ENCODE peak calls at places on chromosomes 12 and 14, in four cellular contexts. One of them, this sample, is unnamed.

GRCh38 chr12:42140901-42141300 is 3.8 kb downstream of the GXYLT1 start:
- DNase-seq in GM12891: no peak
- DNase-seq in stimulated activated CD4-positive, alpha-beta T cell treated with anti-CD3 and anti-CD28 coated beads, Interleukin-12 subunit alpha, Interleukin-12 subunit beta, amount 100 ng/mL, for 24 hours: no peak
- DNase-seq in activated CD4-positive, alpha-beta T cell treated with anti-CD3 and anti-CD28 coated beads, Interleukin-2, amount 10 ng/mL, durations not matched to agents 7 days and 5 days: no peak
- DNase-seq in this sample: no peak

GRCh38 chr12:24198070-24198469 is 248.6 kb upstream of the SOX5 start:
- DNase-seq in GM12891: no peak
- DNase-seq in stimulated activated CD4-positive, alpha-beta T cell treated with anti-CD3 and anti-CD28 coated beads, Interleukin-12 subunit alpha, Interleukin-12 subunit beta, amount 100 ng/mL, for 24 hours: no peak
- DNase-seq in activated CD4-positive, alpha-beta T cell treated with anti-CD3 and anti-CD28 coated beads, Interleukin-2, amount 10 ng/mL, durations not matched to agents 7 days and 5 days: no peak
- DNase-seq in this sample: no peak

GRCh38 chr12:106498056-106498455 is 84.7 kb upstream of the RFX4 start:
- DNase-seq in GM12891: no peak
- DNase-seq in stimulated activated CD4-positive, alpha-beta T cell treated with anti-CD3 and anti-CD28 coated beads, Interleukin-12 subunit alpha, Interleukin-12 subunit beta, amount 100 ng/mL, for 24 hours: no peak
- DNase-seq in activated CD4-positive, alpha-beta T cell treated with anti-CD3 and anti-CD28 coated beads, Interleukin-2, amount 10 ng/mL, durations not matched to agents 7 days and 5 days: no peak
- DNase-seq in this sample: no peak

GRCh38 chr14:22887260-22887989 is 4.4 kb downstream of the REM2 start:
- DNase-seq in stimulated activated CD4-positive, alpha-beta T cell treated with anti-CD3 and anti-CD28 coated beads, Interleukin-12 subunit alpha, Interleukin-12 subunit beta, amount 100 ng/mL, for 24 hours: no peak
- DNase-seq in GM12891: no peak
- DNase-seq in activated CD4-positive, alpha-beta T cell treated with anti-CD3 and anti-CD28 coated beads, Interleukin-2, amount 10 ng/mL, durations not matched to agents 7 days and 5 days: peak
- DNase-seq in this sample: peak

GRCh38 chr12:94707892-94708291 is 57.5 kb upstream of the TMCC3 start:
- DNase-seq in activated CD4-positive, alpha-beta T cell treated with anti-CD3 and anti-CD28 coated beads, Interleukin-2, amount 10 ng/mL, durations not matched to agents 7 days and 5 days: no peak
- DNase-seq in stimulated activated CD4-positive, alpha-beta T cell treated with anti-CD3 and anti-CD28 coated beads, Interleukin-12 subunit alpha, Interleukin-12 subunit beta, amount 100 ng/mL, for 24 hours: no peak
- DNase-seq in GM12891: no peak
- DNase-seq in this sample: no peak

GRCh38 chr12:95164656-95165055 is 52.6 kb downstream of the FGD6 start:
- DNase-seq in GM12891: no peak
- DNase-seq in activated CD4-positive, alpha-beta T cell treated with anti-CD3 and anti-CD28 coated beads, Interleukin-2, amount 10 ng/mL, durations not matched to agents 7 days and 5 days: no peak
- DNase-seq in stimulated activated CD4-positive, alpha-beta T cell treated with anti-CD3 and anti-CD28 coated beads, Interleukin-12 subunit alpha, Interleukin-12 subunit beta, amount 100 ng/mL, for 24 hours: no peak
- DNase-seq in this sample: no peak

GRCh38 chr14:39469094-39469710 is 37.0 kb upstream of the FBXO33 start:
- DNase-seq in GM12891: no peak
- DNase-seq in stimulated activated CD4-positive, alpha-beta T cell treated with anti-CD3 and anti-CD28 coated beads, Interleukin-12 subunit alpha, Interleukin-12 subunit beta, amount 100 ng/mL, for 24 hours: peak
- DNase-seq in activated CD4-positive, alpha-beta T cell treated with anti-CD3 and anti-CD28 coated beads, Interleukin-2, amount 10 ng/mL, durations not matched to agents 7 days and 5 days: peak
- DNase-seq in this sample: no peak

GRCh38 chr12:50725011-50725899 is 38.6 kb upstream of the ATF1 start:
- DNase-seq in stimulated activated CD4-positive, alpha-beta T cell treated with anti-CD3 and anti-CD28 coated beads, Interleukin-12 subunit alpha, Interleukin-12 subunit beta, amount 100 ng/mL, for 24 hours: no peak
- DNase-seq in GM12891: no peak
- DNase-seq in activated CD4-positive, alpha-beta T cell treated with anti-CD3 and anti-CD28 coated beads, Interleukin-2, amount 10 ng/mL, durations not matched to agents 7 days and 5 days: no peak
- DNase-seq in this sample: no peak

GRCh38 chr12:127565241-127565640 is 701.7 kb upstream of the TMEM132C start:
- DNase-seq in GM12891: no peak
- DNase-seq in activated CD4-positive, alpha-beta T cell treated with anti-CD3 and anti-CD28 coated beads, Interleukin-2, amount 10 ng/mL, durations not matched to agents 7 days and 5 days: no peak
- DNase-seq in stimulated activated CD4-positive, alpha-beta T cell treated with anti-CD3 and anti-CD28 coated beads, Interleukin-12 subunit alpha, Interleukin-12 subunit beta, amount 100 ng/mL, for 24 hours: no peak
- DNase-seq in this sample: no peak

GRCh38 chr12:41903014-41903702 is 241.5 kb downstream of the GXYLT1 start:
- DNase-seq in activated CD4-positive, alpha-beta T cell treated with anti-CD3 and anti-CD28 coated beads, Interleukin-2, amount 10 ng/mL, durations not matched to agents 7 days and 5 days: no peak
- DNase-seq in stimulated activated CD4-positive, alpha-beta T cell treated with anti-CD3 and anti-CD28 coated beads, Interleukin-12 subunit alpha, Interleukin-12 subunit beta, amount 100 ng/mL, for 24 hours: no peak
- DNase-seq in GM12891: no peak
- DNase-seq in this sample: no peak

GRCh38 chr12:94873368-94874085 is 130.0 kb downstream of the NDUFA12 start:
- DNase-seq in stimulated activated CD4-positive, alpha-beta T cell treated with anti-CD3 and anti-CD28 coated beads, Interleukin-12 subunit alpha, Interleukin-12 subunit beta, amount 100 ng/mL, for 24 hours: no peak
- DNase-seq in GM12891: peak
- DNase-seq in activated CD4-positive, alpha-beta T cell treated with anti-CD3 and anti-CD28 coated beads, Interleukin-2, amount 10 ng/mL, durations not matched to agents 7 days and 5 days: no peak
- DNase-seq in this sample: no peak

GRCh38 chr14:94753067-94753466 is 16.8 kb downstream of the GSC start:
- DNase-seq in activated CD4-positive, alpha-beta T cell treated with anti-CD3 and anti-CD28 coated beads, Interleukin-2, amount 10 ng/mL, durations not matched to agents 7 days and 5 days: no peak
- DNase-seq in stimulated activated CD4-positive, alpha-beta T cell treated with anti-CD3 and anti-CD28 coated beads, Interleukin-12 subunit alpha, Interleukin-12 subunit beta, amount 100 ng/mL, for 24 hours: no peak
- DNase-seq in GM12891: no peak
- DNase-seq in this sample: no peak

GRCh38 chr14:61051046-61051445 is 70.0 kb downstream of the SLC38A6 start:
- DNase-seq in activated CD4-positive, alpha-beta T cell treated with anti-CD3 and anti-CD28 coated beads, Interleukin-2, amount 10 ng/mL, durations not matched to agents 7 days and 5 days: no peak
- DNase-seq in GM12891: no peak
- DNase-seq in stimulated activated CD4-positive, alpha-beta T cell treated with anti-CD3 and anti-CD28 coated beads, Interleukin-12 subunit alpha, Interleukin-12 subunit beta, amount 100 ng/mL, for 24 hours: no peak
- DNase-seq in this sample: no peak

GRCh38 chr14:32588448-32589320 is 259.6 kb downstream of the AKAP6 start:
- DNase-seq in stimulated activated CD4-positive, alpha-beta T cell treated with anti-CD3 and anti-CD28 coated beads, Interleukin-12 subunit alpha, Interleukin-12 subunit beta, amount 100 ng/mL, for 24 hours: no peak
- DNase-seq in activated CD4-positive, alpha-beta T cell treated with anti-CD3 and anti-CD28 coated beads, Interleukin-2, amount 10 ng/mL, durations not matched to agents 7 days and 5 days: no peak
- DNase-seq in GM12891: no peak
- DNase-seq in this sample: no peak

GRCh38 chr12:50167026-50167742 is at the start of gene CERS5:
- DNase-seq in GM12891: peak
- DNase-seq in stimulated activated CD4-positive, alpha-beta T cell treated with anti-CD3 and anti-CD28 coated beads, Interleukin-12 subunit alpha, Interleukin-12 subunit beta, amount 100 ng/mL, for 24 hours: peak
- DNase-seq in activated CD4-positive, alpha-beta T cell treated with anti-CD3 and anti-CD28 coated beads, Interleukin-2, amount 10 ng/mL, durations not matched to agents 7 days and 5 days: peak
- DNase-seq in this sample: peak

GRCh38 chr12:103771466-103771865 is 69.6 kb downstream of the NT5DC3 start:
- DNase-seq in GM12891: no peak
- DNase-seq in stimulated activated CD4-positive, alpha-beta T cell treated with anti-CD3 and anti-CD28 coated beads, Interleukin-12 subunit alpha, Interleukin-12 subunit beta, amount 100 ng/mL, for 24 hours: no peak
- DNase-seq in activated CD4-positive, alpha-beta T cell treated with anti-CD3 and anti-CD28 coated beads, Interleukin-2, amount 10 ng/mL, durations not matched to agents 7 days and 5 days: no peak
- DNase-seq in this sample: no peak

GRCh38 chr12:105083041-105083440 is 1.2 kb downstream of the ALDH1L2 start:
- DNase-seq in stimulated activated CD4-positive, alpha-beta T cell treated with anti-CD3 and anti-CD28 coated beads, Interleukin-12 subunit alpha, Interleukin-12 subunit beta, amount 100 ng/mL, for 24 hours: no peak
- DNase-seq in GM12891: no peak
- DNase-seq in activated CD4-positive, alpha-beta T cell treated with anti-CD3 and anti-CD28 coated beads, Interleukin-2, amount 10 ng/mL, durations not matched to agents 7 days and 5 days: no peak
- DNase-seq in this sample: no peak

GRCh38 chr12:31518680-31519227 is 72.2 kb downstream of the DENND5B start:
- DNase-seq in stimulated activated CD4-positive, alpha-beta T cell treated with anti-CD3 and anti-CD28 coated beads, Interleukin-12 subunit alpha, Interleukin-12 subunit beta, amount 100 ng/mL, for 24 hours: no peak
- DNase-seq in GM12891: no peak
- DNase-seq in activated CD4-positive, alpha-beta T cell treated with anti-CD3 and anti-CD28 coated beads, Interleukin-2, amount 10 ng/mL, durations not matched to agents 7 days and 5 days: no peak
- DNase-seq in this sample: peak